ENCODE peak calls at places on chromosomes 16 and 17, in eight cellular contexts. One of them, this sample, is unnamed.

GRCh38 chr16:2913603-2914002 is 1.9 kb downstream of the FLYWCH1 start:
- DNase-seq in H7: no peak
- DNase-seq in endothelial cell: no peak
- DNase-seq in amniotic epithelial cell: no peak
- DNase-seq in SK-N-SH: no peak
- DNase-seq in globus pallidus: no peak
- DNase-seq in stimulated activated CD8-positive, alpha-beta memory T cell treated with anti-CD3 and anti-CD28 coated beads, Interleukin-15, amount 100 ng/mL, for 1 hour: no peak
- DNase-seq in stimulated activated CD4-positive, alpha-beta T cell treated with anti-CD3 and anti-CD28 coated beads, Interleukin-1b, Interleukin-23, amount 100 ng/mL, for 1 hour: no peak
- DNase-seq in this sample: no peak

GRCh38 chr17:50212121-50212843 is 10.9 kb upstream of the COL1A1 start:
- DNase-seq in stimulated activated CD4-positive, alpha-beta T cell treated with anti-CD3 and anti-CD28 coated beads, Interleukin-1b, Interleukin-23, amount 100 ng/mL, for 1 hour: no peak
- DNase-seq in endothelial cell: no peak
- DNase-seq in H7: peak; percentile 22
- DNase-seq in amniotic epithelial cell: peak; percentile 98
- DNase-seq in stimulated activated CD8-positive, alpha-beta memory T cell treated with anti-CD3 and anti-CD28 coated beads, Interleukin-15, amount 100 ng/mL, for 1 hour: no peak
- DNase-seq in globus pallidus: no peak
- DNase-seq in SK-N-SH: peak; percentile 25
- DNase-seq in this sample: peak; percentile 61

GRCh38 chr17:62727916-62728672 is 80.0 kb downstream of the MARCHF10 start:
- DNase-seq in globus pallidus: no peak
- DNase-seq in stimulated activated CD8-positive, alpha-beta memory T cell treated with anti-CD3 and anti-CD28 coated beads, Interleukin-15, amount 100 ng/mL, for 1 hour: no peak
- DNase-seq in stimulated activated CD4-positive, alpha-beta T cell treated with anti-CD3 and anti-CD28 coated beads, Interleukin-1b, Interleukin-23, amount 100 ng/mL, for 1 hour: no peak
- DNase-seq in H7: no peak
- DNase-seq in amniotic epithelial cell: no peak
- DNase-seq in endothelial cell: no peak
- DNase-seq in SK-N-SH: no peak
- DNase-seq in this sample: peak; percentile 50

GRCh38 chr17:28599311-28600184 is 723 bp upstream of the SPAG5 start:
- DNase-seq in stimulated activated CD8-positive, alpha-beta memory T cell treated with anti-CD3 and anti-CD28 coated beads, Interleukin-15, amount 100 ng/mL, for 1 hour: peak; percentile 26
- DNase-seq in endothelial cell: no peak
- DNase-seq in H7: peak; percentile 63
- DNase-seq in stimulated activated CD4-positive, alpha-beta T cell treated with anti-CD3 and anti-CD28 coated beads, Interleukin-1b, Interleukin-23, amount 100 ng/mL, for 1 hour: peak; percentile 44
- DNase-seq in amniotic epithelial cell: peak; percentile 76
- DNase-seq in globus pallidus: peak; percentile 24
- DNase-seq in SK-N-SH: peak; percentile 40
- DNase-seq in this sample: peak; percentile 78

GRCh38 chr17:29617481-29618271 is 5.0 kb downstream of the CORO6 start:
- DNase-seq in SK-N-SH: no peak
- DNase-seq in amniotic epithelial cell: peak; percentile 64
- DNase-seq in globus pallidus: peak; percentile 73
- DNase-seq in stimulated activated CD4-positive, alpha-beta T cell treated with anti-CD3 and anti-CD28 coated beads, Interleukin-1b, Interleukin-23, amount 100 ng/mL, for 1 hour: peak; percentile 79
- DNase-seq in endothelial cell: peak; percentile 76
- DNase-seq in stimulated activated CD8-positive, alpha-beta memory T cell treated with anti-CD3 and anti-CD28 coated beads, Interleukin-15, amount 100 ng/mL, for 1 hour: peak; percentile 76
- DNase-seq in H7: peak; percentile 94
- DNase-seq in this sample: peak; percentile 93

GRCh38 chr17:80953471-80954315 is 37.9 kb upstream of the CHMP6 start:
- DNase-seq in SK-N-SH: no peak
- DNase-seq in stimulated activated CD4-positive, alpha-beta T cell treated with anti-CD3 and anti-CD28 coated beads, Interleukin-1b, Interleukin-23, amount 100 ng/mL, for 1 hour: no peak
- DNase-seq in endothelial cell: no peak
- DNase-seq in globus pallidus: no peak
- DNase-seq in H7: peak; percentile 35
- DNase-seq in stimulated activated CD8-positive, alpha-beta memory T cell treated with anti-CD3 and anti-CD28 coated beads, Interleukin-15, amount 100 ng/mL, for 1 hour: no peak
- DNase-seq in amniotic epithelial cell: no peak
- DNase-seq in this sample: no peak

GRCh38 chr17:29726721-29727252 is 104.1 kb upstream of the CORO6 start:
- DNase-seq in stimulated activated CD8-positive, alpha-beta memory T cell treated with anti-CD3 and anti-CD28 coated beads, Interleukin-15, amount 100 ng/mL, for 1 hour: no peak
- DNase-seq in SK-N-SH: peak; percentile 63
- DNase-seq in H7: no peak
- DNase-seq in stimulated activated CD4-positive, alpha-beta T cell treated with anti-CD3 and anti-CD28 coated beads, Interleukin-1b, Interleukin-23, amount 100 ng/mL, for 1 hour: no peak
- DNase-seq in amniotic epithelial cell: peak; percentile 37
- DNase-seq in globus pallidus: no peak
- DNase-seq in endothelial cell: peak; percentile 14
- DNase-seq in this sample: peak; percentile 59

GRCh38 chr16:49150341-49150740 is 131.3 kb downstream of the CBLN1 start:
- DNase-seq in amniotic epithelial cell: no peak
- DNase-seq in stimulated activated CD4-positive, alpha-beta T cell treated with anti-CD3 and anti-CD28 coated beads, Interleukin-1b, Interleukin-23, amount 100 ng/mL, for 1 hour: no peak
- DNase-seq in stimulated activated CD8-positive, alpha-beta memory T cell treated with anti-CD3 and anti-CD28 coated beads, Interleukin-15, amount 100 ng/mL, for 1 hour: no peak
- DNase-seq in H7: no peak
- DNase-seq in endothelial cell: no peak
- DNase-seq in globus pallidus: no peak
- DNase-seq in SK-N-SH: no peak
- DNase-seq in this sample: no peak

GRCh38 chr17:28792877-28793666 is 49.3 kb downstream of the TRAF4 start:
- DNase-seq in H7: no peak
- DNase-seq in endothelial cell: no peak
- DNase-seq in SK-N-SH: no peak
- DNase-seq in globus pallidus: no peak
- DNase-seq in stimulated activated CD8-positive, alpha-beta memory T cell treated with anti-CD3 and anti-CD28 coated beads, Interleukin-15, amount 100 ng/mL, for 1 hour: no peak
- DNase-seq in amniotic epithelial cell: no peak
- DNase-seq in stimulated activated CD4-positive, alpha-beta T cell treated with anti-CD3 and anti-CD28 coated beads, Interleukin-1b, Interleukin-23, amount 100 ng/mL, for 1 hour: no peak
- DNase-seq in this sample: peak; percentile 32

GRCh38 chr17:82400830-82401229 is 17.3 kb upstream of the HEXD start:
- DNase-seq in SK-N-SH: no peak
- DNase-seq in endothelial cell: no peak
- DNase-seq in stimulated activated CD8-positive, alpha-beta memory T cell treated with anti-CD3 and anti-CD28 coated beads, Interleukin-15, amount 100 ng/mL, for 1 hour: peak; percentile 16
- DNase-seq in globus pallidus: peak; percentile 26
- DNase-seq in stimulated activated CD4-positive, alpha-beta T cell treated with anti-CD3 and anti-CD28 coated beads, Interleukin-1b, Interleukin-23, amount 100 ng/mL, for 1 hour: no peak
- DNase-seq in H7: peak; percentile 49
- DNase-seq in amniotic epithelial cell: no peak
- DNase-seq in this sample: no peak

GRCh38 chr16:56289862-56290261 is 98.6 kb downstream of the GNAO1 start:
- DNase-seq in amniotic epithelial cell: no peak
- DNase-seq in endothelial cell: no peak
- DNase-seq in H7: no peak
- DNase-seq in globus pallidus: no peak
- DNase-seq in stimulated activated CD8-positive, alpha-beta memory T cell treated with anti-CD3 and anti-CD28 coated beads, Interleukin-15, amount 100 ng/mL, for 1 hour: no peak
- DNase-seq in SK-N-SH: no peak
- DNase-seq in stimulated activated CD4-positive, alpha-beta T cell treated with anti-CD3 and anti-CD28 coated beads, Interleukin-1b, Interleukin-23, amount 100 ng/mL, for 1 hour: no peak
- DNase-seq in this sample: peak; percentile 83

GRCh38 chr16:16007743-16008111 is 58.3 kb downstream of the ABCC1 start:
- DNase-seq in endothelial cell: no peak
- DNase-seq in globus pallidus: no peak
- DNase-seq in stimulated activated CD8-positive, alpha-beta memory T cell treated with anti-CD3 and anti-CD28 coated beads, Interleukin-15, amount 100 ng/mL, for 1 hour: no peak
- DNase-seq in stimulated activated CD4-positive, alpha-beta T cell treated with anti-CD3 and anti-CD28 coated beads, Interleukin-1b, Interleukin-23, amount 100 ng/mL, for 1 hour: no peak
- DNase-seq in H7: no peak
- DNase-seq in SK-N-SH: no peak
- DNase-seq in amniotic epithelial cell: no peak
- DNase-seq in this sample: no peak

GRCh38 chr16:86663691-86664517 is 85.6 kb downstream of the FOXL1 start:
- DNase-seq in stimulated activated CD4-positive, alpha-beta T cell treated with anti-CD3 and anti-CD28 coated beads, Interleukin-1b, Interleukin-23, amount 100 ng/mL, for 1 hour: no peak
- DNase-seq in amniotic epithelial cell: peak; percentile 90
- DNase-seq in stimulated activated CD8-positive, alpha-beta memory T cell treated with anti-CD3 and anti-CD28 coated beads, Interleukin-15, amount 100 ng/mL, for 1 hour: no peak
- DNase-seq in SK-N-SH: no peak
- DNase-seq in H7: no peak
- DNase-seq in globus pallidus: no peak
- DNase-seq in endothelial cell: no peak
- DNase-seq in this sample: no peak

GRCh38 chr16:59067207-59067606 is 333.1 kb upstream of the GOT2 start:
- DNase-seq in endothelial cell: peak; percentile 59
- DNase-seq in amniotic epithelial cell: peak; percentile 2
- DNase-seq in SK-N-SH: no peak
- DNase-seq in stimulated activated CD8-positive, alpha-beta memory T cell treated with anti-CD3 and anti-CD28 coated beads, Interleukin-15, amount 100 ng/mL, for 1 hour: no peak
- DNase-seq in stimulated activated CD4-positive, alpha-beta T cell treated with anti-CD3 and anti-CD28 coated beads, Interleukin-1b, Interleukin-23, amount 100 ng/mL, for 1 hour: no peak
- DNase-seq in H7: no peak
- DNase-seq in globus pallidus: peak; percentile 42
- DNase-seq in this sample: no peak

GRCh38 chr17:72145972-72146755 is 25.3 kb downstream of the SOX9 start:
- DNase-seq in stimulated activated CD4-positive, alpha-beta T cell treated with anti-CD3 and anti-CD28 coated beads, Interleukin-1b, Interleukin-23, amount 100 ng/mL, for 1 hour: no peak
- DNase-seq in amniotic epithelial cell: peak; percentile 86
- DNase-seq in globus pallidus: no peak
- DNase-seq in stimulated activated CD8-positive, alpha-beta memory T cell treated with anti-CD3 and anti-CD28 coated beads, Interleukin-15, amount 100 ng/mL, for 1 hour: no peak
- DNase-seq in H7: no peak
- DNase-seq in endothelial cell: no peak
- DNase-seq in SK-N-SH: no peak
- DNase-seq in this sample: no peak

GRCh38 chr16:11118479-11118878 is 137.5 kb downstream of the SOCS1 start:
- DNase-seq in H7: no peak
- DNase-seq in amniotic epithelial cell: peak; percentile 21
- DNase-seq in stimulated activated CD8-positive, alpha-beta memory T cell treated with anti-CD3 and anti-CD28 coated beads, Interleukin-15, amount 100 ng/mL, for 1 hour: no peak
- DNase-seq in globus pallidus: no peak
- DNase-seq in endothelial cell: no peak
- DNase-seq in SK-N-SH: no peak
- DNase-seq in stimulated activated CD4-positive, alpha-beta T cell treated with anti-CD3 and anti-CD28 coated beads, Interleukin-1b, Interleukin-23, amount 100 ng/mL, for 1 hour: no peak
- DNase-seq in this sample: no peak

GRCh38 chr17:44081681-44082080 is 11.1 kb downstream of the G6PC3 start:
- DNase-seq in SK-N-SH: no peak
- DNase-seq in globus pallidus: no peak
- DNase-seq in stimulated activated CD4-positive, alpha-beta T cell treated with anti-CD3 and anti-CD28 coated beads, Interleukin-1b, Interleukin-23, amount 100 ng/mL, for 1 hour: no peak
- DNase-seq in endothelial cell: no peak
- DNase-seq in H7: no peak
- DNase-seq in stimulated activated CD8-positive, alpha-beta memory T cell treated with anti-CD3 and anti-CD28 coated beads, Interleukin-15, amount 100 ng/mL, for 1 hour: no peak
- DNase-seq in amniotic epithelial cell: peak; percentile 27
- DNase-seq in this sample: no peak

GRCh38 chr16:10519297-10519696 is 61.1 kb downstream of the EMP2 start:
- DNase-seq in SK-N-SH: no peak
- DNase-seq in endothelial cell: no peak
- DNase-seq in stimulated activated CD8-positive, alpha-beta memory T cell treated with anti-CD3 and anti-CD28 coated beads, Interleukin-15, amount 100 ng/mL, for 1 hour: no peak
- DNase-seq in H7: no peak
- DNase-seq in stimulated activated CD4-positive, alpha-beta T cell treated with anti-CD3 and anti-CD28 coated beads, Interleukin-1b, Interleukin-23, amount 100 ng/mL, for 1 hour: no peak
- DNase-seq in amniotic epithelial cell: no peak
- DNase-seq in globus pallidus: no peak
- DNase-seq in this sample: no peak

GRCh38 chr17:60554377-60554788 is 28.3 kb upstream of the APPBP2 start:
- DNase-seq in endothelial cell: no peak
- DNase-seq in H7: no peak
- DNase-seq in amniotic epithelial cell: peak; percentile 97
- DNase-seq in globus pallidus: no peak
- DNase-seq in stimulated activated CD4-positive, alpha-beta T cell treated with anti-CD3 and anti-CD28 coated beads, Interleukin-1b, Interleukin-23, amount 100 ng/mL, for 1 hour: no peak
- DNase-seq in stimulated activated CD8-positive, alpha-beta memory T cell treated with anti-CD3 and anti-CD28 coated beads, Interleukin-15, amount 100 ng/mL, for 1 hour: no peak
- DNase-seq in SK-N-SH: no peak
- DNase-seq in this sample: no peak

GRCh38 chr17:10286324-10286723 is 86.5 kb downstream of the MYH13 start:
- DNase-seq in amniotic epithelial cell: peak; percentile 29
- DNase-seq in stimulated activated CD4-positive, alpha-beta T cell treated with anti-CD3 and anti-CD28 coated beads, Interleukin-1b, Interleukin-23, amount 100 ng/mL, for 1 hour: no peak
- DNase-seq in SK-N-SH: no peak
- DNase-seq in globus pallidus: no peak
- DNase-seq in endothelial cell: peak; percentile 35
- DNase-seq in H7: peak; percentile 26
- DNase-seq in stimulated activated CD8-positive, alpha-beta memory T cell treated with anti-CD3 and anti-CD28 coated beads, Interleukin-15, amount 100 ng/mL, for 1 hour: no peak
- DNase-seq in this sample: no peak

GRCh38 chr16:76490240-76490639 is 213.0 kb downstream of the CNTNAP4 start:
- DNase-seq in SK-N-SH: peak; percentile 31
- DNase-seq in endothelial cell: no peak
- DNase-seq in globus pallidus: no peak
- DNase-seq in H7: no peak
- DNase-seq in stimulated activated CD8-positive, alpha-beta memory T cell treated with anti-CD3 and anti-CD28 coated beads, Interleukin-15, amount 100 ng/mL, for 1 hour: no peak
- DNase-seq in amniotic epithelial cell: no peak
- DNase-seq in stimulated activated CD4-positive, alpha-beta T cell treated with anti-CD3 and anti-CD28 coated beads, Interleukin-1b, Interleukin-23, amount 100 ng/mL, for 1 hour: no peak
- DNase-seq in this sample: no peak

GRCh38 chr16:1471569-1472194 is 3.1 kb downstream of the CLCN7 start:
- DNase-seq in SK-N-SH: no peak
- DNase-seq in endothelial cell: no peak
- DNase-seq in stimulated activated CD4-positive, alpha-beta T cell treated with anti-CD3 and anti-CD28 coated beads, Interleukin-1b, Interleukin-23, amount 100 ng/mL, for 1 hour: no peak
- DNase-seq in stimulated activated CD8-positive, alpha-beta memory T cell treated with anti-CD3 and anti-CD28 coated beads, Interleukin-15, amount 100 ng/mL, for 1 hour: no peak
- DNase-seq in amniotic epithelial cell: no peak
- DNase-seq in H7: no peak
- DNase-seq in globus pallidus: no peak
- DNase-seq in this sample: no peak